ENCODE peak calls at places on chromosome 15, in four cellular contexts. K is GM12878, Y is H1, Z is K562. V is an unnamed sample.
A peak's percentile ranks its signal among the peaks of the same experiment; 100 is the strongest.

GRCh38 chr15:29570931-29571727 is 251.1 kb downstream of the TJP1 start:
- DNase-seq in K (no peak), Y (peak; percentile 84), Z (no peak), V (no peak)

GRCh38 chr15:81338422-81339007 is 14.6 kb upstream of the STARD5 start:
- DNase-seq in K (no peak), Y (peak; percentile 7), Z (no peak), V (no peak)

GRCh38 chr15:72970965-72971746 is 81.1 kb upstream of the NEO1 start:
- DNase-seq in K (no peak), Y (no peak), Z (no peak), V (no peak)

GRCh38 chr15:67820992-67821783 is 4.1 kb upstream of the SKOR1 start:
- DNase-seq in K (no peak), Y (peak; percentile 86), Z (peak; percentile 77), V (peak; percentile 28)

GRCh38 chr15:80991446-80991845 is 1.8 kb upstream of the MESD start:
- DNase-seq in K (no peak), Y (no peak), Z (peak; percentile 47), V (no peak)

GRCh38 chr15:58227706-58228543 is 89.7 kb downstream of the AQP9 start:
- DNase-seq in K (peak; percentile 37), Y (peak; percentile 80), Z (peak; percentile 72), V (peak; percentile 62)

GRCh38 chr15:93126496-93127083 is 37.6 kb upstream of the RGMA start:
- DNase-seq in K (no peak), Y (no peak), Z (no peak), V (no peak)

GRCh38 chr15:74311734-74312444 is 55.6 kb downstream of the CYP11A1 start:
- DNase-seq in K (no peak), Y (no peak), Z (peak; percentile 81), V (peak; percentile 34)

GRCh38 chr15:50880651-50881114 is 27.8 kb upstream of the AP4E1 start:
- DNase-seq in K (peak; percentile 54), Y (no peak), Z (no peak), V (no peak)

GRCh38 chr15:29242466-29243242 is 27.0 kb downstream of the NSMCE3 start:
- DNase-seq in K (no peak), Y (no peak), Z (no peak), V (no peak)

GRCh38 chr15:68581725-68582124 is 2.9 kb downstream of the CORO2B start:
- DNase-seq in K (no peak), Y (no peak), Z (no peak), V (no peak)

GRCh38 chr15:31128919-31129768 is 27.6 kb upstream of the TRPM1 start:
- DNase-seq in K (no peak), Y (peak; percentile 97), Z (peak; percentile 66), V (peak; percentile 18)

GRCh38 chr15:49902791-49903481 is 216.1 kb downstream of the ATP8B4 start:
- DNase-seq in K (no peak), Y (no peak), Z (no peak), V (no peak)

GRCh38 chr15:70539912-70540520 is 223.3 kb downstream of the UACA start:
- DNase-seq in K (no peak), Y (peak; percentile 26), Z (no peak), V (no peak)

GRCh38 chr15:76341366-76342045 is 4.9 kb downstream of the ISL2 start:
- DNase-seq in K (no peak), Y (peak; percentile 76), Z (no peak), V (no peak)

GRCh38 chr15:74626336-74626735 is 10.7 kb downstream of the CLK3 start:
- DNase-seq in K (no peak), Y (no peak), Z (no peak), V (no peak)

GRCh38 chr15:97678677-97679076 is 281.8 kb upstream of the ARRDC4 start:
- DNase-seq in K (no peak), Y (no peak), Z (no peak), V (no peak)

GRCh38 chr15:87618203-87618725 is 638.3 kb downstream of the NTRK3 start:
- DNase-seq in K (no peak), Y (no peak), Z (no peak), V (no peak)

GRCh38 chr15:99416191-99417188 is 149.3 kb upstream of the MEF2A start:
- DNase-seq in K (no peak), Y (peak; percentile 45), Z (no peak), V (no peak)

GRCh38 chr15:74320358-74321247 is 46.8 kb downstream of the CYP11A1 start:
- DNase-seq in K (no peak), Y (peak; percentile 84), Z (peak; percentile 73), V (peak; percentile 43)

GRCh38 chr15:99454107-99454809 is 111.5 kb upstream of the MEF2A start:
- DNase-seq in K (no peak), Y (peak; percentile 19), Z (no peak), V (no peak)

GRCh38 chr15:81054236-81054635 is 53.5 kb downstream of the TLNRD1 start:
- DNase-seq in K (no peak), Y (no peak), Z (no peak), V (no peak)

GRCh38 chr15:92902723-92903587 is 2.8 kb downstream of the CHD2 start:
- DNase-seq in K (no peak), Y (no peak), Z (no peak), V (no peak)

GRCh38 chr15:29674661-29675533 is 147.4 kb downstream of the TJP1 start:
- DNase-seq in K (no peak), Y (peak; percentile 93), Z (peak; percentile 85), V (peak; percentile 46)

GRCh38 chr15:34804113-34804512 is 8.8 kb upstream of the ACTC1 start:
- DNase-seq in K (no peak), Y (no peak), Z (no peak), V (no peak)

GRCh38 chr15:69757186-69757585 is 304.6 kb downstream of the RPLP1 start:
- DNase-seq in K (no peak), Y (no peak), Z (no peak), V (no peak)

GRCh38 chr15:53520867-53521525 is 238.5 kb downstream of the WDR72 start:
- DNase-seq in K (no peak), Y (no peak), Z (no peak), V (no peak)

GRCh38 chr15:25947336-25948080 is 84.4 kb upstream of the ATP10A start:
- DNase-seq in K (no peak), Y (peak; percentile 53), Z (no peak), V (no peak)

GRCh38 chr15:47741907-47742306 is 24.6 kb downstream of the SEMA6D start:
- DNase-seq in K (no peak), Y (no peak), Z (no peak), V (no peak)

GRCh38 chr15:47736123-47736786 is 18.9 kb downstream of the SEMA6D start:
- DNase-seq in K (no peak), Y (no peak), Z (no peak), V (no peak)

GRCh38 chr15:47741082-47741481 is 23.8 kb downstream of the SEMA6D start:
- DNase-seq in K (no peak), Y (no peak), Z (no peak), V (no peak)

GRCh38 chr15:47733085-47733484 is 15.8 kb downstream of the SEMA6D start:
- DNase-seq in K (no peak), Y (no peak), Z (no peak), V (no peak)

GRCh38 chr15:47737424-47737823 is 20.1 kb downstream of the SEMA6D start:
- DNase-seq in K (no peak), Y (no peak), Z (no peak), V (no peak)
- TF ChIP-seq SP1 in K (no peak), Y (no peak), Z (no peak), V (no peak)

GRCh38 chr15:78796510-78796909 is 14.8 kb downstream of the ADAMTS7 start:
- DNase-seq in K (no peak), Y (no peak), Z (no peak), V (no peak)
- TF ChIP-seq ATF3 in K (no peak), Y (no peak), Z (no peak), V (no peak)

GRCh38 chr15:41561777-41562145 is 2.7 kb downstream of the TYRO3 start:
- DNase-seq in K (no peak), Y (peak; percentile 63), Z (no peak), V (no peak)
- TF ChIP-seq CBX5 in K (no peak), Y (no peak), Z (no peak), V (no peak)

DNA sequence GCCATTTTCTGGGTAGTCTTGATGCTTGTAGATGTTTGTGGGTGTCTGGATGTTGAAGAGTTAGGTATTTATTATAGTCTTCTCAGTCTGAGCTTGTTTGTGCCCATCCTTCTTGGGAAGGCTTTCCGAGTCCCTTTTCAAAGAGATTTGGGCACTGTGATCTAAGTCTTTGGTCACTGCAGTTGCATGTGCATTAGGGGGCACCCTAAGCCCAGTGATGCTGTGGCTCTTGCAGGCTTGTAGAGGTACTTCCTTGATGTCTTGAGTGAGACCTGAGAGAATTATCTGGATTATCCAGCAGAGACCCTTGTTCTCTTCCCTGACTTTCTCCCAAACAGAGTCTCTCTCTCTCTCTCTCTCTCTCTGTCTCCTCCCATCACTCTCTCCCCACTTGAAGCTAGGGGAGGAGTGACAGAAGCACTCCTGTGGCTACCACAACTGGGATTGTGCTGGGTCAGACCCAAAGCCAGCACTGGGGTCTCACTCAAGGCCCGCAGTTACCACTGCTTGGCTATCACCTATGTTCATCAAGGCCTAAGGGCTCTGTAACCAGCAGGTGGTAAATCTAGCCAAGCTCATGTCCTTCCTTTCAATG is 68.5 kb downstream of the TMCO5A start:
- DNase-seq in K (peak; percentile 38), Y (peak; percentile 66), Z (no peak), V (peak; percentile 49)
- TF ChIP-seq SP1 in K (no peak), Y (no peak), Z (no peak), V (no peak)

DNA sequence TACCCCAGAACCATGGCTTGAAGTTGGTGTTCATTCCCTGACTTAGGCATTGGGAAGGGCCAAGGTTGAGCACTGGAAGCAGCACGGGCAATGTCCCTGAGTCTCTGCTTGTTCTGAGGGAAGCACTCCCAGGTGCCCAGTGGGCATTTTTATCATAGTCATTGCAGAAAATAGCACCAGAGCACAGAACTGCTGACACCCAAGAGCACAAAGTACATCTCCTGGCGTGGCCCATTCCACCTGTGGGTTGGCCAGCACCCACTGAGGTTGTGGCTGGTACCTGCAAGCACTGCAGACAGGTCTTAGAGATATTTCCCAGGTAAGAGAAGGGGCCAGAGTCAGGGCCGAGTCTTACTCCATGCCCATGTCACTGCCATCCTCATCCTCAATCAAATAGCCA is 28.5 kb upstream of the GCNT3 start:
- DNase-seq in K (no peak), Y (no peak), Z (no peak), V (no peak)
- TF ChIP-seq ATF3 in K (no peak), Y (no peak), Z (no peak), V (no peak)

GRCh38 chr15:40054746-40055575 is 16.0 kb upstream of the SRP14 start:
- DNase-seq in K (no peak), Y (no peak), Z (no peak), V (no peak)
- TF ChIP-seq CBX5 in K (no peak), Y (no peak), Z (no peak), V (no peak)

GRCh38 chr15:35885870-35886269 is 339.9 kb upstream of the DPH6 start:
- DNase-seq in K (no peak), Y (no peak), Z (no peak), V (no peak)
- TF ChIP-seq SP1 in K (no peak), Y (no peak), Z (no peak), V (no peak)

GRCh38 chr15:90902656-90902995 is 476 bp upstream of the MAN2A2 start:
- DNase-seq in K (no peak), Y (no peak), Z (peak; percentile 91), V (no peak)
- TF ChIP-seq ATF3 in K (no peak), Y (no peak), Z (no peak), V (no peak)

V was measured in HepG2.